ENCODE peak calls at places on chromosome 14, in eight cellular contexts. N, B, D, X, R, T, U and W are unnamed samples.

GRCh38 chr14:37150414-37150813 is 22.0 kb downstream of the SLC25A21 start:
- DNase-seq in N (no peak), B (no peak), D (no peak), X (no peak), R (no peak), T (peak), U (no peak), W (peak)

GRCh38 chr14:44657688-44658388 is 150.8 kb upstream of the FSCB start:
- DNase-seq in N (no peak), B (no peak), D (no peak), X (no peak), R (no peak), T (no peak), U (no peak), W (peak)

GRCh38 chr14:103549361-103550311 is 12.8 kb downstream of the BAG5 start:
- DNase-seq in N (peak), B (peak), D (no peak), X (peak), R (no peak), T (no peak), U (peak), W (no peak)

GRCh38 chr14:72480465-72481243 is 413.2 kb downstream of the DPF3 start:
- DNase-seq in N (no peak), B (no peak), D (no peak), X (peak), R (no peak), T (no peak), U (no peak), W (no peak)

GRCh38 chr14:94473666-94474410 is 2.2 kb downstream of the SERPINA9 start:
- DNase-seq in N (no peak), B (no peak), D (no peak), X (no peak), R (no peak), T (no peak), U (no peak), W (no peak)

GRCh38 chr14:21208554-21208953 is 52.7 kb upstream of the OR5AU1 start:
- DNase-seq in N (no peak), B (no peak), D (no peak), X (no peak), R (no peak), T (no peak), U (no peak), W (no peak)

GRCh38 chr14:51738754-51739153 is 87.0 kb downstream of the FRMD6 start:
- DNase-seq in N (no peak), B (no peak), D (peak), X (no peak), R (no peak), T (no peak), U (no peak), W (no peak)

GRCh38 chr14:103542545-103543088 is 13.6 kb downstream of the TRMT61A start:
- DNase-seq in N (peak), B (no peak), D (peak), X (peak), R (no peak), T (no peak), U (peak), W (no peak)

GRCh38 chr14:81062816-81063215 is 107.4 kb downstream of the TSHR start:
- DNase-seq in N (no peak), B (no peak), D (peak), X (no peak), R (no peak), T (no peak), U (no peak), W (no peak)

GRCh38 chr14:34425095-34425851 is 36.8 kb downstream of the SPTSSA start:
- DNase-seq in N (no peak), B (no peak), D (no peak), X (no peak), R (no peak), T (no peak), U (no peak), W (no peak)

GRCh38 chr14:51562816-51563215 is 88.9 kb upstream of the FRMD6 start:
- DNase-seq in N (no peak), B (no peak), D (no peak), X (no peak), R (no peak), T (no peak), U (no peak), W (no peak)

GRCh38 chr14:74583689-74584434 is 28.2 kb downstream of the LTBP2 start:
- DNase-seq in N (no peak), B (no peak), D (no peak), X (no peak), R (no peak), T (peak), U (no peak), W (no peak)

GRCh38 chr14:36295642-36296627 is 24.5 kb downstream of the MBIP start:
- DNase-seq in N (no peak), B (no peak), D (no peak), X (no peak), R (no peak), T (no peak), U (no peak), W (no peak)

GRCh38 chr14:32010561-32011188 is 66.4 kb upstream of the ARHGAP5 start:
- DNase-seq in N (no peak), B (no peak), D (no peak), X (no peak), R (no peak), T (no peak), U (no peak), W (no peak)

GRCh38 chr14:73775339-73776193 is 61.4 kb upstream of the PNMA1 start:
- DNase-seq in N (no peak), B (no peak), D (no peak), X (no peak), R (no peak), T (no peak), U (no peak), W (no peak)

GRCh38 chr14:95446470-95446869 is 70.0 kb downstream of the SYNE3 start:
- DNase-seq in N (no peak), B (no peak), D (no peak), X (no peak), R (no peak), T (no peak), U (no peak), W (no peak)

GRCh38 chr14:69501362-69501964 is 16.9 kb downstream of the PLEKHD1 start:
- DNase-seq in N (peak), B (no peak), D (no peak), X (peak), R (no peak), T (no peak), U (peak), W (no peak)

GRCh38 chr14:26820101-26820500 is 222.3 kb upstream of the NOVA1 start:
- DNase-seq in N (no peak), B (no peak), D (no peak), X (no peak), R (no peak), T (no peak), U (no peak), W (no peak)

GRCh38 chr14:72894623-72895378 is 900 bp upstream of the DPF3 start:
- DNase-seq in N (no peak), B (no peak), D (peak), X (no peak), R (no peak), T (no peak), U (peak), W (no peak)

GRCh38 chr14:29858299-29858698 is 69.3 kb downstream of the PRKD1 start:
- DNase-seq in N (no peak), B (no peak), D (no peak), X (no peak), R (no peak), T (no peak), U (no peak), W (no peak)

GRCh38 chr14:102629011-102629444 is 36.6 kb downstream of the RCOR1 start:
- DNase-seq in N (no peak), B (no peak), D (no peak), X (no peak), R (no peak), T (no peak), U (no peak), W (no peak)

GRCh38 chr14:28772613-28773012 is 6.0 kb downstream of the FOXG1 start:
- DNase-seq in N (no peak), B (no peak), D (no peak), X (no peak), R (no peak), T (no peak), U (no peak), W (no peak)

GRCh38 chr14:52010173-52010693 is 20.9 kb downstream of the RTRAF start:
- DNase-seq in N (no peak), B (no peak), D (no peak), X (no peak), R (no peak), T (no peak), U (no peak), W (no peak)

GRCh38 chr14:56120091-56120632 is 2.0 kb downstream of the PELI2 start:
- DNase-seq in N (no peak), B (no peak), D (peak), X (peak), R (no peak), T (no peak), U (no peak), W (no peak)

GRCh38 chr14:91947196-91948184 is at the start of gene FBLN5:
- DNase-seq in N (peak), B (no peak), D (peak), X (peak), R (no peak), T (peak), U (peak), W (no peak)

GRCh38 chr14:91942946-91943345 is 4.5 kb downstream of the FBLN5 start:
- DNase-seq in N (no peak), B (no peak), D (no peak), X (no peak), R (no peak), T (no peak), U (no peak), W (no peak)

GRCh38 chr14:91946313-91947195 is 940 bp downstream of the FBLN5 start:
- DNase-seq in N (no peak), B (no peak), D (no peak), X (no peak), R (no peak), T (no peak), U (no peak), W (no peak)

GRCh38 chr14:91942128-91942527 is 5.4 kb downstream of the FBLN5 start:
- DNase-seq in N (no peak), B (no peak), D (no peak), X (no peak), R (no peak), T (no peak), U (no peak), W (no peak)

DNA sequence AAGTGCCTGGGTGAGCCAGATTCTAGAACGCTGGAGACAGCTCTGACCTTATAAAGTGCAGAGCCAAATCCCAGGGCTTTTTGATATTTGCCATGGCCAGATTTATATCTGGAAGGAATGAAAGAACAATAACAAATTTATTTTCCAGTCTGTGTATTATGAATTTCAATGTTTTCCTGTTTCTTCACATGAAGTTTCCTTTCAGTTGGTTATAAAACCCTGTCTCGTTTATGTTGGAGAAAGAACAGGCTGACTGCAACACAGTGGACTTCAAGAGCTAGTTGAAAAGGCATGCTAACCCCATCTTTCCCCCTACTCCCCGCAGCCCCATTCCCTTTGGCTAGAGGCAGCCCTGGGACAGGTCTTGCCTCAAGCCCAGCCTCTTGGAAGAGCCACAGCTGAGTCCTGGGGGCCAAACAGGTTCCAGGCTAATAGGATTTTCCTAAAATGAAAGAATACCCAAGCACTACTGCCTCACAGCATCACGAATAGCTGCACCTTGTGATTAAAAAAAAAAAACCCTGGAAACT is 1.7 kb downstream of the FBLN5 start:
- DNase-seq in N (no peak), B (no peak), D (no peak), X (no peak), R (no peak), T (no peak), U (no peak), W (no peak)
- H3K27ac ChIP-seq in N (peak), B (no peak), D (no peak), X (peak), R (no peak), T (no peak), U (peak), W (no peak)

GRCh38 chr14:68268197-68268596 is 448.6 kb downstream of the RAD51B start:
- DNase-seq in N (no peak), B (no peak), D (no peak), X (no peak), R (no peak), T (no peak), U (no peak), W (no peak)
- H3K27ac ChIP-seq in N (peak), B (no peak), D (no peak), X (no peak), R (no peak), T (no peak), U (peak), W (peak)

DNA sequence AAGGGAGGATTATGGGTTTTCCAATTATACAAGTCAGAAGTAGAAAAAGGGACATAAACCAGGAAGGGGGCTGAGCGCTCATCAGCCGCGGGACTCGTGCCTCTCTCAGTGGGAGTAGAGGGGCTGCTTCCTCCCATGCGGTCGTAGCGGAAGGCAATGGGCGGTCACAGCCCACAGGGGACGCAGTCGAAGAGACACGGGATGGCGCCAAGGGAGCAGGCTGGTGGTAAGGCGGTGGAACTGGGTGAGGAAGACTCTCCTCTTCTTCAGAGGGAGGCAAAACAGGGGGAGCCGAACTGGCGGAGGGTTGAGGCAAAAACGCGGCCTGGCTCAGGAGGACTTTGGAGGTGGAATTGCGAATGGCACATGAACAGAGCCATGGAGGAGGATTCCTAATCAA is 677.7 kb downstream of the TMEM121 start:
- DNase-seq in N (no peak), B (no peak), D (no peak), X (no peak), R (no peak), T (no peak), U (no peak), W (no peak)
- H3K27ac ChIP-seq in N (no peak), B (no peak), D (no peak), X (no peak), R (no peak), T (no peak), U (no peak), W (no peak)

GRCh38 chr14:64680675-64681060 is 23.6 kb upstream of the PLEKHG3 start:
- DNase-seq in N (no peak), B (no peak), D (no peak), X (no peak), R (no peak), T (no peak), U (no peak), W (no peak)
- H3K27ac ChIP-seq in N (no peak), B (no peak), D (no peak), X (peak), R (no peak), T (no peak), U (peak), W (no peak)

DNA sequence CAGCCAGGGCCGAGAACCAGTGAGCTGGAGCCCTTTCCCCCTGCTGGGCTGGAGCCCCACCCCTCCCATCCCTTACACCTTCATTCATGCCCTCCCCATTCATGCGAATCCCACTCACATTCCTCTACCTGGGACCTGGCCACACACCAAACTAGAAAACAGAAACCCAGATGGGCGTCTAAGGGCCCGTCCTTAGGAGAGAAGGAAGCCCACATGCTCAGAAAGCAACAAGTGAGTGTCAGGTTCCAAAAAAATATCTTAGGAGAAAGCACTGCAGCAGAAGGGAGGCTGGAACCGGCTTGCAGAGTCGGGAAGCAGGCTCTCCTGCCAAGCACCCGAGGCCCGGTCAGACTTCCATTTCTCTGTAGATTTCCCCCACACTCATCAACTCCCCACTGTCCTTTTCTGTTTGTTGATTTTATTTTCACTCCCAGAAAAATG is 13.6 kb downstream of the BCL11B start:
- DNase-seq in N (no peak), B (no peak), D (no peak), X (no peak), R (no peak), T (no peak), U (no peak), W (no peak)
- H3K27ac ChIP-seq in N (no peak), B (peak), D (no peak), X (no peak), R (peak), T (no peak), U (no peak), W (peak)

DNA sequence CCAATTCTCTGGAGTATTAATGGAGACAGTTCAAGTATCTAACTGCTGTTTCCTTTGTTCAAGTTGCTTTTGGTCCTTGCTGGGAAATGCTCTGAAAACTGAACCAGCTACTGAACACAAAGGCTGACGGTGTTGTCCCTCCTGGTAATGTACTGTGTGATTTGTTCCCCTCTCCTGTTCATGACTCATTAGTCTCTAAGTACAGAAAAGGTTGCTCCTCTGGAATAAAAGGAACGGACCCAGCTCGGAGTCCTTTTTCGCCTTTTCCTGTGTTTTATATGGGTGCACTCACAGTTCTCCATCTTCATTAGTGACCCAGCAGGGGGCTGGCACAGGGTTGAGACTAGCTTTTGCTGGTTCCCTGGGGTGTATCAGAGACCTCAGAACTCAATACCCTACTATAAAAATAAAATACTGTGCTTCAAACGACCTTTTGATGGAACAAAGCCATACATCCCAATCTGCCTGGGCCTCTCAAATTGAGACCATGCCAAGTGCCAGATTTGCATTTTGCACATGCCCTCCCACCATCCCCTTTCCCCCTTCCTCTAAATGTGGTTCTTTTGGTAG is 269.7 kb downstream of the RAD51B start:
- DNase-seq in N (no peak), B (no peak), D (no peak), X (no peak), R (no peak), T (no peak), U (no peak), W (no peak)
- H3K27ac ChIP-seq in N (no peak), B (no peak), D (no peak), X (no peak), R (no peak), T (no peak), U (no peak), W (peak)

GRCh38 chr14:23548351-23549318 is 2.9 kb downstream of the ZFHX2 start:
- DNase-seq in N (no peak), B (no peak), D (no peak), X (no peak), R (no peak), T (no peak), U (no peak), W (no peak)

GRCh38 chr14:23550827-23551265 is 719 bp downstream of the ZFHX2 start:
- DNase-seq in N (peak), B (no peak), D (no peak), X (peak), R (no peak), T (no peak), U (peak), W (no peak)

GRCh38 chr14:23550131-23550826 is 1.3 kb downstream of the ZFHX2 start:
- DNase-seq in N (no peak), B (no peak), D (no peak), X (no peak), R (no peak), T (no peak), U (no peak), W (no peak)

GRCh38 chr14:23547924-23548323 is 3.6 kb downstream of the ZFHX2 start:
- DNase-seq in N (no peak), B (no peak), D (no peak), X (no peak), R (no peak), T (no peak), U (no peak), W (no peak)

DNA sequence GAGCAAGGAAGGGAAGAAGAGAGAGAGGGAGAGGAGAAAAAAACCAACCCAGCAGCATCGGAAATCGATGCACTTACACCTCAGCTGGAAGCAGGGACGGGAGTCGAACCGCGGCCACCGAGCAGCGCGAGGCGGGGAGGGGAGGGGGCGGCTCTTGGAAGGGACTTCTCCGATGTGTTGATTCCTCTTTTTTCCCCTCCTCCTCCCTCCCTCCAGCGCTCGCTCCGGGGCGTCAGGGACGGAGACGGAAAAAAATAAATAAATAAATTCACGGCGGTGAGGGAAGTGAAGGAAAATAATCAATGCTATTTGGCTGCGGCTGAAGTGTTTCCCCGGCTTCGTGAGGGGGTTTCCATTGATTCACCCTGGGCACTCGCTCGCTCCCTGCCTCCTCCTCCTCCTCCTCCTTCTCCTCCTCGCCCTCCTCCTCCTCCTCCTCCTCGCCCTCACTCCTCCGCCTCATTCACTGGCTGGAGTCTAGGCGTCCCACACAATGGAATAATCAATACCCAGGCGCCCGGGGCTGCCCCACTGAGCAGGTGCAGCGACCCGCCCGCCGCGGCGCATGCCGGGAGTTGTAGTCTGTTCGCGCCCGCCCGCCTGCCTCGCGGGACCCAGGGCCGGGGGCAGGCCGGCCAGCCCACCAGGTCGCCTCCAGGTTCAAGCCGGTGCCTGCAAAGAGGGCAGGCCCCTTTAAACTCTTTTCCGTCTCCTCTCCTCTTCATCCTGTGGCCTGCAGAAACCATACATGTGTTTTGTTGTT is at the start of gene ZFHX2:
- DNase-seq in N (peak), B (peak), D (peak), X (peak), R (peak), T (no peak), U (peak), W (no peak)
- H3K27ac ChIP-seq in N (peak), B (peak), D (peak), X (peak), R (peak), T (no peak), U (peak), W (peak)

GRCh38 chr14:99256483-99256874 is 15.5 kb downstream of the BCL11B start:
- DNase-seq in N (no peak), B (peak), D (no peak), X (no peak), R (no peak), T (no peak), U (no peak), W (no peak)
- H3K27ac ChIP-seq in N (no peak), B (peak), D (no peak), X (no peak), R (peak), T (no peak), U (no peak), W (no peak)

GRCh38 chr14:104726600-104727451 is 2.8 kb downstream of the ADSS1 start:
- DNase-seq in N (no peak), B (no peak), D (no peak), X (no peak), R (no peak), T (no peak), U (no peak), W (no peak)

GRCh38 chr14:104724407-104724980 is 465 bp downstream of the ADSS1 start:
- DNase-seq in N (peak), B (no peak), D (peak), X (peak), R (no peak), T (no peak), U (peak), W (no peak)

GRCh38 chr14:104724981-104725771 is 1.1 kb downstream of the ADSS1 start:
- DNase-seq in N (no peak), B (no peak), D (no peak), X (peak), R (no peak), T (no peak), U (peak), W (no peak)

GRCh38 chr14:104723651-104724406 is at the start of gene ADSS1:
- DNase-seq in N (peak), B (peak), D (peak), X (peak), R (peak), T (no peak), U (peak), W (no peak)

GRCh38 chr14:104725772-104726548 is 1.9 kb downstream of the ADSS1 start:
- DNase-seq in N (no peak), B (no peak), D (no peak), X (no peak), R (no peak), T (no peak), U (no peak), W (no peak)
- H3K27ac ChIP-seq in N (no peak), B (no peak), D (no peak), X (peak), R (no peak), T (no peak), U (peak), W (no peak)